ENCODE peak calls at places on chromosomes 1 and 21, in four cellular contexts. One of them, this sample, is unnamed.
A peak's percentile ranks its signal among the peaks of the same experiment; 100 is the strongest.

GRCh38 chr1:15915991-15916390 is 59.9 kb downstream of the ZBTB17 start:
- DNase-seq in A549: no peak
- DNase-seq in Panc1: no peak
- DNase-seq in caudate nucleus: no peak
- DNase-seq in this sample: no peak

GRCh38 chr21:45202889-45203288 is 84.8 kb downstream of the POFUT2 start:
- DNase-seq in A549: no peak
- DNase-seq in Panc1: no peak
- DNase-seq in caudate nucleus: no peak
- DNase-seq in this sample: no peak

GRCh38 chr1:220526294-220526693 is 1.6 kb upstream of the MARK1 start:
- DNase-seq in A549: no peak
- DNase-seq in Panc1: no peak
- DNase-seq in caudate nucleus: no peak
- DNase-seq in this sample: no peak

GRCh38 chr1:87226341-87226760 is 102.3 kb upstream of the LMO4 start:
- DNase-seq in A549: peak; percentile 12
- DNase-seq in Panc1: peak; percentile 45
- DNase-seq in caudate nucleus: no peak
- DNase-seq in this sample: peak; percentile 9

GRCh38 chr1:174217787-174218574 is 58.7 kb downstream of the RABGAP1L start:
- DNase-seq in A549: peak; percentile 21
- DNase-seq in Panc1: peak; percentile 17
- DNase-seq in caudate nucleus: no peak
- DNase-seq in this sample: no peak

GRCh38 chr1:97384294-97384952 is 536.4 kb downstream of the DPYD start:
- DNase-seq in A549: no peak
- DNase-seq in Panc1: no peak
- DNase-seq in caudate nucleus: no peak
- DNase-seq in this sample: no peak

GRCh38 chr1:211944733-211945500 is 90.4 kb downstream of the INTS7 start:
- DNase-seq in A549: peak; percentile 96
- DNase-seq in Panc1: no peak
- DNase-seq in caudate nucleus: no peak
- DNase-seq in this sample: no peak

GRCh38 chr21:46056450-46056903 is 41.4 kb upstream of the COL6A2 start:
- DNase-seq in A549: no peak
- DNase-seq in Panc1: no peak
- DNase-seq in caudate nucleus: no peak
- DNase-seq in this sample: peak; percentile 70

GRCh38 chr1:39892611-39893595 is 8.8 kb downstream of the MYCL start:
- DNase-seq in A549: peak; percentile 22
- DNase-seq in Panc1: no peak
- DNase-seq in caudate nucleus: peak; percentile 50
- DNase-seq in this sample: no peak

GRCh38 chr1:234373938-234374240 is 633 bp downstream of the COA6 start:
- DNase-seq in A549: no peak
- DNase-seq in Panc1: no peak
- DNase-seq in caudate nucleus: no peak
- DNase-seq in this sample: no peak

GRCh38 chr21:33198346-33199135 is 31.2 kb upstream of the IFNAR2 start:
- DNase-seq in A549: no peak
- DNase-seq in Panc1: no peak
- DNase-seq in caudate nucleus: peak; percentile 54
- DNase-seq in this sample: no peak

GRCh38 chr1:167966050-167966449 is 29.2 kb upstream of the MPC2 start:
- DNase-seq in A549: no peak
- DNase-seq in Panc1: no peak
- DNase-seq in caudate nucleus: no peak
- DNase-seq in this sample: no peak

GRCh38 chr1:58585591-58586151 is 8.6 kb upstream of the TACSTD2 start:
- DNase-seq in A549: no peak
- DNase-seq in Panc1: no peak
- DNase-seq in caudate nucleus: no peak
- DNase-seq in this sample: no peak

GRCh38 chr1:167223144-167224103 is 2.7 kb downstream of the POU2F1 start:
- DNase-seq in A549: no peak
- DNase-seq in Panc1: no peak
- DNase-seq in caudate nucleus: no peak
- DNase-seq in this sample: no peak

GRCh38 chr1:84957956-84958355 is 39.0 kb downstream of the MCOLN2 start:
- DNase-seq in A549: no peak
- DNase-seq in Panc1: no peak
- DNase-seq in caudate nucleus: no peak
- DNase-seq in this sample: no peak

GRCh38 chr1:84960371-84960770 is 36.5 kb downstream of the MCOLN2 start:
- DNase-seq in A549: no peak
- DNase-seq in Panc1: no peak
- DNase-seq in caudate nucleus: no peak
- DNase-seq in this sample: no peak

GRCh38 chr1:84956655-84957054 is 40.3 kb downstream of the MCOLN2 start:
- DNase-seq in A549: no peak
- DNase-seq in Panc1: no peak
- DNase-seq in caudate nucleus: no peak
- DNase-seq in this sample: no peak

GRCh38 chr1:84961316-84961715 is 35.6 kb downstream of the MCOLN2 start:
- DNase-seq in A549: no peak
- DNase-seq in Panc1: no peak
- DNase-seq in caudate nucleus: no peak
- DNase-seq in this sample: no peak

GRCh38 chr1:84959294-84959693 is 37.6 kb downstream of the MCOLN2 start:
- DNase-seq in A549: no peak
- DNase-seq in Panc1: no peak
- DNase-seq in caudate nucleus: no peak
- DNase-seq in this sample: no peak
- H3K27ac ChIP-seq in A549: no peak overlapping the region
- H3K27ac ChIP-seq in Panc1: no peak overlapping the region
- H3K27ac ChIP-seq in caudate nucleus: no peak overlapping the region
- H3K27ac ChIP-seq in this sample: no peak overlapping the region

DNA sequence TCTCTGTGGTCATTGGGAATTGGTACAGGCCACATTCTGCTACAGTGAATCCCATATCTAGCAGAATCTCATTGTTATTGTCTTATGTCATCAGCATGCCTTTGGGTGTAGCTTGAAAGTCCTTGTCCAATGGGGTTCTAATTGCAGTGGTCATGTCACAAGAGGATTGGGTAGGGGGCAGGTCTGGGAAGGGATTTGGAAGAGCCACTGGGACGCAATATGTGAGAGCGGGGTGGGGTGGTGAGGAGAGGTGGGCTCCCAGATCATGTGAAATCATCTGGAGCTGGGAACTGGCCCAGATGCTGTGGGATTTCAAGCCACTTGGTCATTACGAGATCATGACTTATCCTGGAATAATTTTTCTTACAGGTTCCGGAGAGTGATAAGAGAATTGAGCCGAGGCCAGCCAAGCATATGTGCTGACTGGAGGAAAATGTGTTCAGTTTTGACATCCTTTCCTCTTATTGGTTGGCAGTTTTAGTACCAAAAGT is 16.3 kb downstream of the CNIH3 start:
- DNase-seq in A549: no peak
- DNase-seq in Panc1: no peak
- DNase-seq in caudate nucleus: no peak
- DNase-seq in this sample: no peak
- H3K27ac ChIP-seq in A549: no peak overlapping the region
- H3K27ac ChIP-seq in Panc1: no peak overlapping the region
- H3K27ac ChIP-seq in caudate nucleus: no peak overlapping the region
- H3K27ac ChIP-seq in this sample: no peak overlapping the region

DNA sequence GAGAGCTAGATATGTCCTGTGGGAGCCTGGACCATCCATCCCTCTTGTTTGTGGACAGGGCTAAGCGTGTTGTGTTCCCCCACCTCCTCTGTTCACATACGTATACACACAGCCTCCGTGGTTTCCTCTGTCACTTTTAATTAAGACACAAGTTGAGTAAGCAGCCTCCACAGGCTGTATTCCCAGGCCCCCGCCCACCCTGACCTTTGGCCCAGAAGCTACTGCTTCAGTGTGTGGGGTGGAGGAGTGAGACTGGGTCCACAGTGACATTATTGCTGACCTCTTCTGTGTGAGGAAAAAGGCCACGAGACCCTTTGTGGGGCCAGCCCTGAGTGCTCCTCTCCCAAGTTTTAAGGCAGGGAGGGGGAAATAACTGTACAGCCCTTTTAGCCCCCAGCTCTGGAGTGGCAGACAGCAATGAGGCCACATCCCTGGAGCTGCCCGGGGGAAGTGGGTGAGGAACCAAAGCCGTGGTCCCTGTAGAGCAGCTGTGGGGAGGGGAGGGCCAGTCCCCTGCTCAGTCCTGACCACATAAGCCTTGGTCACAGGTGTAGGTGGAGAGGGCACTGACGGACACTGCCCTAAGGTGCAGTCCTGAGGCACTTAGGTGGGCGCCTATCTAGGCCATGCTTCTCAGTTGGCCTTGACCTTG is 4.4 kb downstream of the ELOVL1 start:
- DNase-seq in A549: no peak
- DNase-seq in Panc1: no peak
- DNase-seq in caudate nucleus: no peak
- DNase-seq in this sample: no peak
- H3K27ac ChIP-seq in A549: no peak overlapping the region
- H3K27ac ChIP-seq in Panc1: peak overlapping the region; percentile 15
- H3K27ac ChIP-seq in caudate nucleus: no peak overlapping the region
- H3K27ac ChIP-seq in this sample: no peak overlapping the region

GRCh38 chr1:179230251-179230650 is 774 bp upstream of the ABL2 start:
- DNase-seq in A549: no peak
- DNase-seq in Panc1: no peak
- DNase-seq in caudate nucleus: no peak
- DNase-seq in this sample: no peak
- H3K27ac ChIP-seq in A549: peak overlapping the region; percentile 91
- H3K27ac ChIP-seq in Panc1: peak overlapping the region; percentile 68
- H3K27ac ChIP-seq in caudate nucleus: peak overlapping the region; percentile 84
- H3K27ac ChIP-seq in this sample: peak overlapping the region; percentile 91

GRCh38 chr1:161039154-161039545 is 386 bp upstream of the TSTD1 start:
- DNase-seq in A549: no peak
- DNase-seq in Panc1: no peak
- DNase-seq in caudate nucleus: no peak
- DNase-seq in this sample: no peak
- H3K27ac ChIP-seq in A549: no peak overlapping the region
- H3K27ac ChIP-seq in Panc1: peak overlapping the region; percentile 70
- H3K27ac ChIP-seq in caudate nucleus: no peak overlapping the region
- H3K27ac ChIP-seq in this sample: no peak overlapping the region

GRCh38 chr1:31915438-31915837 is 22.7 kb downstream of the PTP4A2 start:
- DNase-seq in A549: no peak
- DNase-seq in Panc1: no peak
- DNase-seq in caudate nucleus: no peak
- DNase-seq in this sample: no peak
- H3K27ac ChIP-seq in A549: no peak overlapping the region
- H3K27ac ChIP-seq in Panc1: no peak overlapping the region
- H3K27ac ChIP-seq in caudate nucleus: no peak overlapping the region
- H3K27ac ChIP-seq in this sample: no peak overlapping the region

This sample was measured in thoracic aorta.